ENCODE peak calls at places on chromosome 9, in four cellular contexts. I is NCI-H1436 treated with DMSO at 0.1 percent for 48 hours; C is stimulated activated CD8-positive, alpha-beta memory T cell treated with anti-CD3 and anti-CD28 coated beads, Interleukin-15, amount 100 ng/mL, for 24 hours; V is posterior vena cava. K is an unnamed sample.

GRCh38 chr9:21994996-21995651 is 533 bp downstream of the CDKN2B-AS1 start:
- DNase-seq in I (no peak), C (no peak), V (peak), K (peak)

GRCh38 chr9:128114326-128115186 is 13.0 kb downstream of the PTGES2 start:
- DNase-seq in I (no peak), C (no peak), V (peak), K (no peak)

GRCh38 chr9:113520109-113520642 is 56.6 kb downstream of the RGS3 start:
- DNase-seq in I (no peak), C (no peak), V (no peak), K (no peak)

GRCh38 chr9:84773023-84773422 is 103.5 kb downstream of the NTRK2 start:
- DNase-seq in I (no peak), C (no peak), V (no peak), K (no peak)

GRCh38 chr9:84789463-84789830 is 119.9 kb downstream of the NTRK2 start:
- DNase-seq in I (no peak), C (no peak), V (no peak), K (no peak)

GRCh38 chr9:13863112-13863511 is 450.8 kb downstream of the NFIB start:
- DNase-seq in I (no peak), C (no peak), V (no peak), K (no peak)

GRCh38 chr9:135775911-135776310 is 73.9 kb downstream of the KCNT1 start:
- DNase-seq in I (no peak), C (no peak), V (no peak), K (no peak)

GRCh38 chr9:127611796-127612790 is at the start of gene STXBP1:
- DNase-seq in I (peak), C (peak), V (peak), K (peak)

GRCh38 chr9:32350682-32351081 is 33.8 kb upstream of the ACO1 start:
- DNase-seq in I (peak), C (no peak), V (no peak), K (no peak)

GRCh38 chr9:116842658-116843057 is 155.6 kb downstream of the TRIM32 start:
- DNase-seq in I (no peak), C (no peak), V (no peak), K (no peak)

GRCh38 chr9:130461218-130461630 is 16.5 kb downstream of the ASS1 start:
- DNase-seq in I (no peak), C (peak), V (no peak), K (no peak)

GRCh38 chr9:73615557-73615956 is 463.9 kb downstream of the ANXA1 start:
- DNase-seq in I (no peak), C (no peak), V (no peak), K (no peak)

K was measured in DMS 273 treated with DMSO at 0.1 percent for 48 hours.